ENCODE peak calls at places on chromosomes 4 and X, in five cellular contexts. M is tibial artery, D is lower lobe of right lung, Z is IMR-90, R is endothelial cell. G is an unnamed sample.

GRCh38 chr4:55347610-55348228 is 1.7 kb downstream of the SRD5A3 start:
- DNase-seq in Z (no peak), M (no peak), D (no peak), R (no peak), G (no peak)

GRCh38 chr4:24730256-24731001 is 64.9 kb upstream of the SOD3 start:
- DNase-seq in M (peak), D (peak), Z (peak), R (no peak), G (no peak)

GRCh38 chr4:119081943-119082342 is 53.7 kb upstream of the MYOZ2 start:
- DNase-seq in Z (no peak), R (no peak), M (no peak), D (peak), G (no peak)

GRCh38 chr4:5893013-5893580 is at the start of gene CRMP1:
- DNase-seq in D (no peak), R (peak), Z (no peak), M (no peak), G (peak)

GRCh38 chr4:99763635-99764101 is 53.0 kb upstream of the DAPP1 start:
- DNase-seq in D (no peak), R (no peak), Z (peak), M (no peak), G (no peak)

GRCh38 chr4:147736458-147736857 is 4.6 kb downstream of the ARHGAP10 start:
- DNase-seq in R (no peak), M (no peak), Z (peak), D (no peak), G (no peak)

GRCh38 chr4:3437998-3438846 is 3.5 kb upstream of the HGFAC start:
- DNase-seq in Z (no peak), R (no peak), D (no peak), M (peak), G (no peak)

GRCh38 chr4:108166441-108167315 is 2.1 kb downstream of the LEF1 start:
- DNase-seq in Z (no peak), R (peak), M (no peak), D (no peak), G (peak)

GRCh38 chr4:154559141-154559841 is 3.5 kb upstream of the FGB start:
- DNase-seq in M (no peak), D (no peak), R (peak), Z (peak), G (no peak)

GRCh38 chr4:126969781-126970180 is 663.0 kb upstream of the INTU start:
- DNase-seq in D (no peak), Z (no peak), M (no peak), R (no peak), G (no peak)

GRCh38 chr4:6992728-6993655 is 50.2 kb upstream of the TADA2B start:
- DNase-seq in R (no peak), M (no peak), D (peak), Z (peak), G (no peak)

GRCh38 chr4:2482192-2482591 is 13.3 kb downstream of the RNF4 start:
- DNase-seq in Z (no peak), D (no peak), R (no peak), M (no peak), G (no peak)

GRCh38 chr4:183384516-183384915 is 59.9 kb upstream of the CDKN2AIP start:
- DNase-seq in R (no peak), M (peak), D (no peak), Z (no peak), G (no peak)

GRCh38 chr4:78864405-78865024 is 74.7 kb downstream of the PAQR3 start:
- DNase-seq in M (no peak), D (no peak), R (peak), Z (peak), G (no peak)

GRCh38 chr4:137124278-137124932 is 407.9 kb downstream of the PCDH18 start:
- DNase-seq in D (no peak), Z (peak), M (no peak), R (no peak), G (no peak)

GRCh38 chr4:113090954-113091353 is 41.5 kb downstream of the ANK2 start:
- DNase-seq in R (no peak), M (no peak), Z (no peak), D (no peak), G (no peak)

GRCh38 chr4:113094802-113095201 is 45.3 kb downstream of the ANK2 start:
- DNase-seq in M (no peak), D (no peak), Z (no peak), R (no peak), G (no peak)

DNA sequence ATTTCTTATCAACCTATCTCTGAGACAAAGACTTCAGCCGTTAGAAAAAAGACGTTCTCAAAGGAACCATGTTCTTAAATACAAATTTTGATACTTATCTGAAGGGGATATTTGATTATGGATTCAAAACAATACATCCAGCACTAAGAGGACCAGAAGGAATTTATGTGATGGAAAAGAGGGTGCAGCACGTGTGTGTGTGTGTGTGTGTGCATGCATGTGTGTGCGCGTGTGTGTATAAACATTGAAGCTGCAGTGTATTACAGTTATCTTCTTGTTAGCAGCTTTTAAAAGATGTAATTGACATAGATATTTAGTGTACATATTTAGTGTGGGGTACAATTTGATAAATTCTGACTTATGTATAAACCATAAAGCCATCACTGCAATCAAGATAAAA is 44.9 kb downstream of the ANK2 start:
- DNase-seq in Z (no peak), M (no peak), D (no peak), R (no peak), G (no peak)
- TF ChIP-seq CTCF in Z (no peak), M (no peak), D (no peak), R (no peak), G (no peak)

DNA sequence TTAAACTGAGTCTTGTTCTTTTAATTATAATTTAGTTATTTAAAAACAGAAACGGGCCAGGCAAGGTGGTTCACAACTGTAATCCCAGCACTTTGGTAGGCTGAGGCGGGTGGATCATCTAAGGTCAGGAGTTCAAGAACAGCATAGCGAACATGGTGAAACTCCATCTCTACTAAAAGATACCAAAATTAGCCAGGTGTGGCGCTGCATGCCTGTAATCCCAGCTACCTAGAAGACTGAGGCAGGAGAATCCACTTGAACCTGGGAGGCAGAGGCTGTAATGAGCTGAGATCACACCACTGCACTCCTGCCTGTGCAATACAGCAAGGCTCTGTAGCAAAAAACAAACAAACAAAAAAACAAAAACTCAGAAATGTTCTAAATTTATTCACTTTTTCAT is 852.9 kb downstream of the TECRL start:
- DNase-seq in Z (no peak), R (no peak), D (no peak), M (no peak), G (no peak)
- TF ChIP-seq CTCF in Z (no peak), R (no peak), D (no peak), M (no peak), G (no peak)

DNA sequence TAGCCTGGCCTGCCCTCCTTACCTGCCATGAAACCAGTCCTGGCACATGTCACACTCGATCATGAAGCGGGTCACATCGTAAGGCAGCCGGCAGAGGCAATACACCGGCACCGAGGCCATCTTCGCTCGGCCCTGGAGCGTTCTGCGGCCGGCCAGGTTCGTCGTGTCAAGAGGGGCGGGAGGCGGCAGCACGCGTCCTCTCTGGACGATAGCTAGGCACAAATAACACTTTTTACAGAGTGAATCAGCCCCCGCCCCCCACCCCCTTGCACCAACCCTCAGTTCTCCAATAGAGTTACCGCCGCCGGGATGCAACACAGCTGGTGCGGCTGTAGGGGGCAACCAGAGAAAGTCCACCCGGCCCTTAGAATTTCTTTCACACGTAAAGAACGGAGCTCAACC is 1.7 kb downstream of the PHF8 start:
- DNase-seq in D (peak), Z (peak), R (peak), M (peak), G (peak)
- TF ChIP-seq CTCF in D (no peak), Z (peak), R (no peak), M (no peak), G (peak)

GRCh38 chrX:13661735-13662536 is 9.0 kb downstream of the TCEANC start:
- DNase-seq in D (no peak), Z (no peak), R (no peak), M (no peak), G (no peak)

GRCh38 chrX:13659057-13659456 is 6.1 kb downstream of the TCEANC start:
- DNase-seq in Z (peak), R (no peak), M (no peak), D (no peak), G (no peak)

GRCh38 chrX:13664026-13664425 is 11.1 kb downstream of the TCEANC start:
- DNase-seq in D (no peak), M (no peak), R (no peak), Z (no peak), G (no peak)

GRCh38 chrX:13662537-13662841 is 9.5 kb downstream of the TCEANC start:
- DNase-seq in R (no peak), Z (peak), M (no peak), D (no peak), G (no peak)

GRCh38 chrX:13658602-13659001 is 5.7 kb downstream of the TCEANC start:
- DNase-seq in M (no peak), D (no peak), R (no peak), Z (peak), G (no peak)
- TF ChIP-seq CTCF in M (peak), D (peak), R (peak), Z (peak), G (peak)

GRCh38 chrX:118216086-118216485 is 99.5 kb upstream of the KLHL13 start:
- DNase-seq in Z (no peak), D (no peak), M (no peak), R (no peak), G (no peak)

GRCh38 chrX:118218940-118219339 is 102.3 kb upstream of the KLHL13 start:
- DNase-seq in M (no peak), Z (no peak), D (no peak), R (no peak), G (no peak)

GRCh38 chrX:118219866-118220265 is 103.3 kb upstream of the KLHL13 start:
- DNase-seq in D (no peak), M (no peak), R (no peak), Z (no peak), G (no peak)

GRCh38 chrX:118216488-118216887 is 99.9 kb upstream of the KLHL13 start:
- DNase-seq in Z (no peak), D (no peak), M (no peak), R (no peak), G (no peak)

DNA sequence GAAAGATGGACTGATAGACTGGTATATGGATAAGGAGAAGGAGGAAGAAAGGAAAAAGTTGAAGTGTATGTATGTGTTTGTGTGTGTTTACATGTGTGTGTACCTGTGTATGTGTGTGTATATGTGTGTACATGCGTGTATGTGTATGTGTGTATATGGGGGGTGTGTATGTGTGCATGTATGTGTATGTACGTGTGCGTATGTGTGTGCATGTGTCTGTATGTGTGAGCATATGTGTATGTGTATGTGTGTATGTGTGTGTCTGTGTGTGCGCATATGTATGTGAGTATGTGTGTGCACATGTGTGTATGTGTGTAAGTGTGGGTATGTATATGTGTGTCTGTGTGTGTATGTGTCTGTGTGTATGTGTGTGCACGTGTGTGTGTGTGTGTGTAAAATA is 101.5 kb upstream of the KLHL13 start:
- DNase-seq in M (no peak), R (no peak), Z (no peak), D (no peak), G (no peak)
- TF ChIP-seq CTCF in M (no peak), R (no peak), Z (no peak), D (no peak), G (no peak)

G was measured in neural crest cell.